ENCODE peak calls at places on chromosomes 3 and 15, in ten cellular contexts. V, N, W, S, P, E, T, G, D and M are unnamed samples. For H3K4me1, the result is how much of the 10 kb centered on the place peaks cover.

GRCh38 chr3:16936233-16936632 is 51.5 kb downstream of the PLCL2 start:
- DNase-seq in P (no peak), N (no peak), W (peak), S (no peak), G (no peak), V (no peak), D (peak), T (no peak), E (no peak), M (peak)

GRCh38 chr3:64945171-64945684 is 257.4 kb upstream of the ADAMTS9 start:
- DNase-seq in E (peak), V (no peak), D (no peak), W (no peak), N (no peak), G (no peak), S (no peak), P (no peak), T (no peak), M (peak)

GRCh38 chr3:134833453-134834163 is 38.5 kb downstream of the EPHB1 start:
- DNase-seq in G (no peak), V (no peak), W (no peak), N (no peak), D (no peak), P (peak), T (no peak), E (no peak), S (no peak), M (no peak)

GRCh38 chr3:40299130-40299720 is 10.3 kb upstream of the EIF1B start:
- DNase-seq in N (no peak), T (no peak), P (no peak), V (no peak), D (no peak), S (no peak), E (no peak), G (no peak), W (no peak), M (no peak)

GRCh38 chr3:9797196-9797945 is 4.5 kb downstream of the ARPC4 start:
- DNase-seq in N (no peak), D (no peak), P (no peak), V (no peak), T (no peak), E (peak), S (no peak), G (no peak), W (no peak), M (no peak)

GRCh38 chr3:51401639-51402166 is 10.6 kb downstream of the RBM15B start:
- DNase-seq in D (no peak), S (no peak), E (no peak), W (no peak), G (no peak), P (no peak), V (no peak), T (no peak), N (no peak), M (no peak)

GRCh38 chr3:24259901-24260512 is 234.6 kb downstream of the THRB start:
- DNase-seq in E (no peak), T (no peak), D (no peak), P (no peak), G (no peak), V (no peak), S (no peak), W (no peak), N (peak), M (no peak)

GRCh38 chr15:74400313-74400850 is 32.9 kb upstream of the CYP11A1 start:
- DNase-seq in P (no peak), S (no peak), T (no peak), E (no peak), D (no peak), N (no peak), G (no peak), V (no peak), W (no peak), M (no peak)

GRCh38 chr15:29270976-29271375 is 1.4 kb upstream of the NSMCE3 start:
- DNase-seq in E (no peak), W (no peak), S (no peak), T (no peak), G (no peak), V (no peak), D (no peak), P (no peak), N (no peak), M (no peak)

GRCh38 chr15:100338971-100339444 is 2.8 kb downstream of the ADAMTS17 start:
- DNase-seq in T (peak), G (peak), N (peak), E (peak), W (peak), D (no peak), V (peak), S (no peak), P (no peak), M (peak)

GRCh38 chr3:10173926-10174435 is 9.3 kb downstream of the IRAK2 start:
- DNase-seq in V (peak), S (peak), W (no peak), P (no peak), T (no peak), G (peak), D (peak), E (peak), N (peak), M (no peak)

GRCh38 chr15:25716414-25717102 is 146.6 kb downstream of the ATP10A start:
- DNase-seq in W (no peak), V (no peak), S (peak), T (no peak), N (no peak), G (no peak), P (no peak), E (no peak), D (no peak), M (no peak)

GRCh38 chr3:183178833-183179549 is 16.5 kb upstream of the LAMP3 start:
- DNase-seq in N (peak), D (peak), E (peak), G (peak), T (no peak), P (no peak), V (no peak), S (peak), W (peak), M (no peak)

GRCh38 chr3:184737063-184737462 is 25.2 kb upstream of the MAGEF1 start:
- DNase-seq in E (no peak), P (peak), G (no peak), N (peak), S (no peak), V (peak), D (no peak), W (no peak), T (no peak), M (no peak)

GRCh38 chr15:89442671-89443307 is 53.6 kb downstream of the RHCG start:
- DNase-seq in N (peak), V (no peak), P (no peak), W (no peak), D (peak), T (no peak), G (peak), E (no peak), S (peak), M (peak)

GRCh38 chr3:195139876-195140240 is 131.1 kb downstream of the XXYLT1 start:
- DNase-seq in E (no peak), T (no peak), P (no peak), S (no peak), V (no peak), D (no peak), G (no peak), W (no peak), N (no peak), M (no peak)

GRCh38 chr15:95416576-95416975 is 913.9 kb upstream of the NR2F2 start:
- DNase-seq in S (no peak), V (no peak), P (no peak), E (no peak), G (no peak), W (no peak), N (no peak), D (no peak), T (no peak), M (no peak)

GRCh38 chr3:55698826-55699225 is 211.7 kb upstream of the WNT5A start:
- DNase-seq in D (no peak), W (no peak), G (no peak), N (no peak), S (no peak), T (no peak), V (no peak), E (no peak), P (no peak), M (peak)

DNA sequence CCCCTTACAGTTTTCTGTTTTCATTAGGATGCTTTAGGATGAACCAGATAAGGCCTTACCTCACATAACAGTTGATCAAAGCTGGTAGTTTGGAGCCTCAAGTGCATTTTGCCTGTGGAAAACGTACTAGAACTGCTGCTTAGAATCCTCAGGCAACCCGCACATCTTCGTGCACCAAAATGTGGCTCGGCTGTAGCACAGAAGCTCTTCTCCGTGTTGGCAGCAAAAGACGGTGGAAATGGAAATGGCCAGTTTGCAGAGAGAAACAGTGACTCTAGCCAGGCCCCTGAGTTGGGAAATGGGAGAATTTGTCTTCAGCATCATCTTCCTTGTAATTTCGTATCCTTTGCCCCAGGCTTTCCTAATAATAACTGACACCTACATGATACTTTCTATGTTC is 20.6 kb downstream of the TLNRD1 start:
- DNase-seq in S (no peak), W (no peak), E (no peak), D (no peak), G (no peak), T (no peak), P (no peak), V (no peak), N (no peak), M (no peak)
- H3K4me1 ChIP-seq in S (under half), W (under half), E (under half), D (under half), G (under half), T (under half), P (under half), V (under half), N (under half), M (under half)

DNA sequence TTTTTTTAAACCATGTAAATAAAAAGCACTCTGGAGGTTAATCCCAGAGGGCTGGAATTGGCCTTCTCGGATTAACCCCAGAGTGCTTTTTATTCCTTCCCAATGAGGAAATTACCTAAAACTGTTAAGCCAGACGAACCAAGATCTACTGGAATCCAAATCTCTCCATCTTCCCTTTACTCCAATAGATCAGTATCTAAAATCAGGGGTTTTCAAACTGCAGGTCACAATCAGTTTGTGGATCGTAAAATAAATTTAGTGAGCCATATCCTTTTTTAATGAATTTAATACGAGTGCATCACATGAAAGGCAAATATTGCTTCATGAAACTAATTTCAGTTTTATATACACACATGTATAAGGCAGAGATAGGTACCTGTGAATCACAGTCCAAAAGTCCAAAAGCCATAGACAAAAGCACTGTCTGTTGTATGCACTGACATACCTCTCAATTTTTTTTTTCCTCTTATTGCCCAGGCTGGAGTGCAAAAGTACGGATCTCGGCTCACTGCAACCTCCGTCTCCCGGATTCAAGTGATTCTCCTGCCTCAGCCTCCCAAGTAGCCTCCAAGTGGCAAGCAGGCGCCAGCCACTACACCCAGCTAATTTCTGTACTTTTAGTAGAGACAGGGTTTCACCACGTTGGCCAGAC is 61.3 kb downstream of the TBL1XR1 start:
- DNase-seq in T (no peak), V (no peak), N (no peak), W (no peak), P (no peak), D (no peak), E (no peak), G (peak), S (no peak), M (no peak)
- H3K4me1 ChIP-seq in T (under half), V (under half), N (under half), W (half or more), P (under half), D (under half), E (under half), G (half or more), S (under half), M (under half)

GRCh38 chr3:168091961-168092360 is 3.8 kb downstream of the GOLIM4 start:
- DNase-seq in D (no peak), E (no peak), W (no peak), P (no peak), S (no peak), G (no peak), V (no peak), T (no peak), N (no peak), M (no peak)
- H3K4me1 ChIP-seq in D (under half), E (under half), W (under half), P (half or more), S (under half), G (half or more), V (under half), T (under half), N (under half), M (under half)

DNA sequence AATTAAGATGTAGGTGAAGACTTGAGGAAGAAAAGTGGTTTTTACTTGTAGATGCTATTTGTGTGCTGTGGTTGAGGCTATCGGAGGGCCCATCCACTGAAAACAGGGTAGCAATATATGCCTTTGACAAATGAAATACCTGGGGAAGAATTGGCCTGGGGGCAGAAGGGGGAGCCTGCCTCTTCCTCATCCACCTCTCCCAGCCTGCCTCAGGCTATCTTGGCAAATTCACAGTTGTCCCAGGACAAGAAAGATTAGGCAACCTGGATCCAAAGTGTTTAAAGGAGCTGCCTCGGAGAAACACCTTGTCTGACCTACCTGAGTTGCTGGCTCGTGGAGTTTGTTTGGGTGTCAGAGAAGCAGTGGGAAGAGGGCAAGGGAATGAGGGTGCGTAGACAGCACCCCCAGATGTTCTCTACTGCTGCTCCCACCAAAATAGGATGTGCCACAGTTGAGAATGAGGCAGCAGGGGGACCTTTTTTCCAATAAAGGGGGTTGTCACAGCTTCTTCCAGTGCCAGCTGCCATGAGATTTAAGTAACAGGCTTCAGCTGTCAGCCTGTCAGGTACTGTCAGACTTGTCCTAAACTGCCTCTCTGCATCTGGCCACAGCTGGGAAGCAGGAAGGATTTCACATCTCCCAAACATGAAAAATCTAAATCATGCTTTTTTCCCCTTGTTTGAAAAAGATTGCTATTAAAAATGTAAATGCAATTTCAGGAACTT is 9.2 kb downstream of the PLEKHO2 start:
- DNase-seq in N (no peak), V (no peak), P (no peak), G (no peak), S (no peak), T (no peak), W (no peak), D (no peak), E (no peak), M (no peak)
- H3K4me1 ChIP-seq in N (under half), V (under half), P (half or more), G (half or more), S (half or more), T (under half), W (half or more), D (half or more), E (under half), M (under half)

GRCh38 chr3:170465935-170466334 is 47.3 kb downstream of the CLDN11 start:
- DNase-seq in T (no peak), G (no peak), E (no peak), P (no peak), V (no peak), N (no peak), D (no peak), S (no peak), W (no peak), M (no peak)
- H3K4me1 ChIP-seq in T (under half), G (under half), E (under half), P (under half), V (under half), N (under half), D (under half), S (under half), W (under half), M (under half)